ENCODE peak calls at places on chromosomes 13 and 19, in four cellular contexts. I is lung, Z is Peyer's patch, X is stomach. W is an unnamed sample. For H3K36me3, the result is how much of the 10 kb centered on the place peaks cover.

GRCh38 chr19:45477216-45477615 is 9.4 kb downstream of the FOSB start:
- DNase-seq in I (no peak), Z (no peak), X (no peak), W (no peak)

GRCh38 chr19:29667390-29667783 is 2.1 kb downstream of the PLEKHF1 start:
- DNase-seq in I (no peak), Z (peak), X (no peak), W (no peak)

GRCh38 chr13:20908714-20909497 is 6.4 kb upstream of the XPO4 start:
- DNase-seq in I (no peak), Z (no peak), X (no peak), W (no peak)

GRCh38 chr13:33367931-33368330 is 82.4 kb upstream of the STARD13 start:
- DNase-seq in I (no peak), Z (no peak), X (peak), W (no peak)

GRCh38 chr19:57269515-57270250 is 10.6 kb upstream of the ZNF460 start:
- DNase-seq in I (peak), Z (no peak), X (no peak), W (no peak)

GRCh38 chr13:93776936-93777335 is 550.3 kb downstream of the GPC6 start:
- DNase-seq in I (no peak), Z (no peak), X (no peak), W (no peak)

GRCh38 chr19:21482863-21483276 is 22.5 kb upstream of the ZNF429 start:
- DNase-seq in I (peak), Z (peak), X (peak), W (peak)

GRCh38 chr13:107882708-107883560 is 332.4 kb downstream of the LIG4 start:
- DNase-seq in I (no peak), Z (no peak), X (no peak), W (no peak)

GRCh38 chr19:10091370-10091687 is 5.2 kb downstream of the SHFL start:
- DNase-seq in I (no peak), Z (no peak), X (no peak), W (no peak)

GRCh38 chr13:38635030-38635429 is 51.8 kb upstream of the FREM2 start:
- DNase-seq in I (no peak), Z (no peak), X (no peak), W (no peak)

GRCh38 chr19:49403404-49404187 is 15.5 kb downstream of the KASH5 start:
- DNase-seq in I (no peak), Z (no peak), X (no peak), W (no peak)

GRCh38 chr13:21336609-21337008 is 122.5 kb downstream of the ZDHHC20 start:
- DNase-seq in I (no peak), Z (no peak), X (no peak), W (no peak)

GRCh38 chr13:99434258-99434788 is 66.9 kb upstream of the TM9SF2 start:
- DNase-seq in I (no peak), Z (peak), X (peak), W (no peak)

GRCh38 chr13:32036131-32036695 is 4.6 kb downstream of the FRY start:
- DNase-seq in I (no peak), Z (no peak), X (no peak), W (no peak)

GRCh38 chr13:24631922-24632321 is 48.3 kb upstream of the ATP12A start:
- DNase-seq in I (no peak), Z (no peak), X (no peak), W (no peak)

GRCh38 chr19:45478454-45479238 is 10.8 kb downstream of the FOSB start:
- DNase-seq in I (peak), Z (peak), X (peak), W (peak)

GRCh38 chr13:103168901-103169508 is 102.8 kb upstream of the SLC10A2 start:
- DNase-seq in I (no peak), Z (no peak), X (no peak), W (no peak)

GRCh38 chr19:39501340-39501739 is 2.6 kb downstream of the DLL3 start:
- DNase-seq in I (no peak), Z (no peak), X (no peak), W (no peak)

GRCh38 chr19:51739466-51740213 is 12.0 kb downstream of the FPR1 start:
- DNase-seq in I (no peak), Z (no peak), X (no peak), W (no peak)

GRCh38 chr19:40726279-40726678 is 9.4 kb downstream of the ITPKC start:
- DNase-seq in I (no peak), Z (no peak), X (no peak), W (no peak)

GRCh38 chr19:49393871-49394270 is 5.8 kb downstream of the KASH5 start:
- DNase-seq in I (no peak), Z (no peak), X (no peak), W (no peak)

GRCh38 chr13:63843766-63844699 is 2428.4 kb upstream of the PCDH20 start:
- DNase-seq in I (no peak), Z (no peak), X (no peak), W (no peak)

GRCh38 chr13:86002921-86003488 is 203.8 kb upstream of the SLITRK6 start:
- DNase-seq in I (no peak), Z (no peak), X (no peak), W (no peak)

GRCh38 chr13:47215741-47216140 is 318.9 kb upstream of the HTR2A start:
- DNase-seq in I (no peak), Z (no peak), X (no peak), W (no peak)

GRCh38 chr19:13885826-13886365 is 9.0 kb downstream of the NANOS3 start:
- DNase-seq in I (no peak), Z (no peak), X (no peak), W (no peak)

GRCh38 chr19:51480590-51480989 is 2.3 kb downstream of the CEACAM18 start:
- DNase-seq in I (no peak), Z (peak), X (no peak), W (no peak)

GRCh38 chr13:112761701-112762689 is 72.2 kb downstream of the ATP11A start:
- DNase-seq in I (peak), Z (no peak), X (no peak), W (peak)

GRCh38 chr13:72448082-72448481 is 279.3 kb downstream of the MZT1 start:
- DNase-seq in I (no peak), Z (no peak), X (no peak), W (no peak)

GRCh38 chr19:4386038-4386782 is 14.1 kb downstream of the SH3GL1 start:
- DNase-seq in I (no peak), Z (no peak), X (no peak), W (no peak)

GRCh38 chr19:18091217-18091608 is 4.5 kb upstream of the IL12RB1 start:
- DNase-seq in I (peak), Z (peak), X (peak), W (no peak)

GRCh38 chr19:44260343-44260681 is 626 bp downstream of the ZNF233 start:
- DNase-seq in I (no peak), Z (no peak), X (no peak), W (no peak)

GRCh38 chr13:111080642-111081041 is 34.5 kb upstream of the ARHGEF7 start:
- DNase-seq in I (no peak), Z (no peak), X (no peak), W (no peak)

GRCh38 chr19:4327252-4327876 is 11.3 kb downstream of the STAP2 start:
- DNase-seq in I (peak), Z (peak), X (peak), W (peak)

GRCh38 chr13:47337781-47338507 is 441.1 kb upstream of the HTR2A start:
- DNase-seq in I (no peak), Z (no peak), X (no peak), W (no peak)

GRCh38 chr19:43464089-43464775 is 1.2 kb downstream of the LYPD3 start:
- DNase-seq in I (peak), Z (peak), X (peak), W (no peak)

GRCh38 chr13:52975969-52976368 is 52.6 kb upstream of the OLFM4 start:
- DNase-seq in I (no peak), Z (no peak), X (no peak), W (no peak)

GRCh38 chr13:43783820-43784219 is 3.0 kb downstream of the ENOX1 start:
- DNase-seq in I (no peak), Z (no peak), X (no peak), W (no peak)

GRCh38 chr13:97911311-97912138 is 42.0 kb upstream of the IPO5 start:
- DNase-seq in I (no peak), Z (no peak), X (no peak), W (no peak)

GRCh38 chr19:10864538-10864899 is 6.8 kb upstream of the CARM1 start:
- DNase-seq in I (peak), Z (peak), X (peak), W (peak)

DNA sequence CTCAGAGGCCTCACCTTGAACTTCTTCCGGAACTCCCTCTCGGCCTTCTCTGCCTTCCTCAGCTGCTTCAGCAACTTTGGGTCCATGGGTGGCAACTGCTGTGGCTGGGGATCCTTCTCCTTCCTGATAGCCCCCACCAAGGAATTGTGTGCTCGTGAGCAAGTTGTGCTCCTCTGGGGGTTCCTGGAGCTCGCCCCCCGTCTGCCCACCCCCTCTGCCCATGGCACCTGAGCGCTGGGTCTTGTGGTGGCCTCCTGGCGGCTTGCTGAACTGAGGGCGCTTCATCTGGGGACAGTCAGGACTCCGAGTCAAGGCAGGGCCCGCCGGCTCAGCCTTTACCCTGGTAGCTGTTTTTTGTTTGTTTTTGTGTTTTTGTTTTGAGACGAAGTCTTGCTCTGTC is 11.6 kb downstream of the PRAM1 start:
- DNase-seq in I (no peak), Z (no peak), X (no peak), W (no peak)
- H3K4me3 ChIP-seq in I (no peak), Z (no peak), X (no peak), W (no peak)

GRCh38 chr19:5714819-5715218 is 5.1 kb downstream of the LONP1 start:
- DNase-seq in I (no peak), Z (no peak), X (no peak), W (no peak)

GRCh38 chr19:5707576-5708575 is 12.1 kb downstream of the LONP1 start:
- DNase-seq in I (no peak), Z (no peak), X (no peak), W (no peak)

GRCh38 chr19:5711025-5711424 is 8.9 kb downstream of the LONP1 start:
- DNase-seq in I (no peak), Z (no peak), X (no peak), W (no peak)

GRCh38 chr19:5713228-5713627 is 6.7 kb downstream of the LONP1 start:
- DNase-seq in I (no peak), Z (no peak), X (no peak), W (no peak)

DNA sequence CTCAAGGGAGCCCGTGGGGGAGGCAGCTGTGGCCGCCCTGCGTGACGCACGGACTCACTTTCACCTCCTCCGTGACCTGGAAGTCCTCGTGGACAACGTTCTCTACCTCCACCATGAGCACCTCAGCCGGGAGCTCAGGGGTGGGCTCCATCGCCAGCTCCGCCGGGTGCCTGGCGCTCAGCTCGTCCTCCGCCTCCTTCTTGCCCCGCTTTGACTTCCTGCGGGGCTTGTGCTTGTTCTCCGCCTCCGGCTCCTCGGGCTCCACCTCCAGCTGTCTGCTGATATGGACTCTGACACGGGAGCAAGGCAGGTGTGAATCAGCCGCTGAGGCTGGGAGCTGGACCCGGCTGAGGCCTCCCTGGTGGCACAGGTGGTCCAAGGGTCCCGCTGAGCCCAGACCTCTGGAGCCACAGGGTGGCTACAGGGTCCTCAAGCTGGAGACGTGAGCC is 8.2 kb downstream of the LONP1 start:
- DNase-seq in I (no peak), Z (no peak), X (no peak), W (no peak)
- H3K36me3 ChIP-seq in I (under half), Z (under half), X (half or more), W (under half)

DNA sequence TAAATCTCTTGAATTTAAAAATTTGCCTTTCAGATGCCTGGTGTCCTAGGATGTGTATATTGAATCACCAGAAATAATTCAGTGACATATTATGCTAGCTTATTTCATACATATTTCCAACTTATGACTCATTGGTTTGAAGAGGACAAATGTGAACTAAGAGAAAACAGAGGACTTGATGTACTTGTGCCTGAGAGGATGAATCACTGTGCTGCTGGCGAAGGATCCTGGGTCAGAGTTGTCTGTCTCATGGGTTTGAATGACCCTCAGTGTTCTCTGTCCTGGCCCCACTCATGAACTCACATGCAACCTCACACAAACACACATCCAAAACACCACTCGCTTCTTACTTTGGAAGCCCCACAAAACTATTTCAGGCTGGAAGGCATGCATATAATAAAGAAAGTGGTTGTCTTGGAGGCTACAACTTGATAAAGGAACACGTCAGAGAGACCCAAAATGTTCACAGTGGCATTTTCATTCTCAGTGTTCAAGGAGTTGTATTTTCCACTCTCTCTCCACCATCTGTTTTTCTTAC is 129.0 kb upstream of the SPRY2 start:
- DNase-seq in I (peak), Z (peak), X (no peak), W (peak)
- H3K4me3 ChIP-seq in I (no peak), Z (no peak), X (no peak), W (no peak)

DNA sequence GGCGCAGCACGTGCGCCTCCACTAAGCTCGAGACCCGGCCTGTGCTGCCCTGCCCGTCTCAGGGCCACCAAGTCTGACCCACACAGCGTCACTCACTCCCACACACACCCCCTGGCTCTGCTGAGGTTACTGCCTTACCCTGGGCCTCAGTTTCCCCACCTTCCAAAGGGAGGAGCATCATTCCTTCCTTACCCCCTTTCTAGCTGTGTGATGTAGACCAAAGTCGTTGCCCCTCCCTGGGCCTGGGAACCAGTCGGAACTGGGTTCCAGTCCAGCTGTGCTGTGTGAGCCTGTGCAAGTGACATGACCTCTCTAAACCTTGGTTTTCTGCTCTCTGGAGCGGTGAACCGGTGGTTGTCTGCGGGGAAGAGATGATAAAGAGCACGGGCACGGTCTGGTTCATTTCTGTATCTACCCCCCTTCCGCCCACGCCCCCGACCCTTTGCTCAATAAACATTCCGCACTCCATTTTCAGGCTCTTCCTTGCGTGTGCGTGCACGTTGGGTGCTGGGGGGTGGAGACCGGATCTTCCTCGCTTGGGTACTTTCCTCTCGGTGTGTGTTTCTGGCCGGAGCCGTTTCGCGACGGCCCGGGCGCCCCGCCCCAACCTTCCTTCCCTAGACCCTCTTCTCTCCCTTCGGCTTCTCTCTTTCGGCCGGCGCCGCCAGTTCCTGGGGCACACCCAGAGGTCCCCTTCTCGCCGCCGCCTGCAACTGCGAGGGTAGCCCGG is at the start of gene ZNF581:
- DNase-seq in I (peak), Z (peak), X (peak), W (peak)
- H3K36me3 ChIP-seq in I (under half), Z (under half), X (under half), W (under half)

GRCh38 chr13:42176286-42176685 is 95.7 kb upstream of the AKAP11 start:
- DNase-seq in I (no peak), Z (no peak), X (no peak), W (no peak)
- H3K4me3 ChIP-seq in I (no peak), Z (no peak), X (no peak), W (no peak)

GRCh38 chr19:2791876-2792275 is 6.6 kb downstream of the THOP1 start:
- DNase-seq in I (no peak), Z (no peak), X (no peak), W (no peak)
- H3K36me3 ChIP-seq in I (under half), Z (under half), X (under half), W (under half)

DNA sequence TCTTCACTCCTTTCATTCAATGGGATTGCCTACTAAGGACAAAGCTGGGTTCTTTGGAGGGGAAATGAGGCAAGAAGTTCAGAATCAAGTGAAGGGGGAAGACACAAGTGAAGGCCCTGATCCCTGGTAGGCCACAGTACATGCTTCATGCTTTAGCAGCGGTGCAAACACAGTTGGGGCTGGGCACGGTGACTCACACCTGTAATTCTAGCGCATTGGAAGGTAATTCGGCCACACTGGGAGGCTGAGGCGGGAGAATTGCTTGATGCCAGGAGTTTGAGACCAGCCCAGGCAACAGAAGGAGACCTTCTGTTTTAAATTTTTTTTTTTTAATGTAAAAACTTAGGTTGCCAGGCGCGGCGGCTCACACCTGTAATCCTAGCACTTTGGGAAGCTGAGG is 23.4 kb upstream of the GATAD2A start:
- DNase-seq in I (no peak), Z (no peak), X (no peak), W (no peak)
- H3K4me3 ChIP-seq in I (no peak), Z (no peak), X (no peak), W (no peak)

GRCh38 chr13:109881961-109882558 is 95.7 kb upstream of the IRS2 start:
- DNase-seq in I (no peak), Z (no peak), X (no peak), W (no peak)

GRCh38 chr13:109881347-109881725 is 95.0 kb upstream of the IRS2 start:
- DNase-seq in I (no peak), Z (no peak), X (no peak), W (no peak)

GRCh38 chr13:109884462-109884861 is 98.1 kb upstream of the IRS2 start:
- DNase-seq in I (no peak), Z (no peak), X (no peak), W (no peak)

GRCh38 chr13:109883181-109884180 is 97.1 kb upstream of the IRS2 start:
- DNase-seq in I (no peak), Z (peak), X (no peak), W (no peak)

GRCh38 chr13:109885235-109885634 is 98.9 kb upstream of the IRS2 start:
- DNase-seq in I (no peak), Z (no peak), X (no peak), W (no peak)
- H3K36me3 ChIP-seq in I (under half), Z (under half), X (under half), W (under half)

GRCh38 chr19:1567848-1568227 is 287 bp downstream of the MEX3D start:
- DNase-seq in I (no peak), Z (no peak), X (no peak), W (no peak)
- H3K4me3 ChIP-seq in I (peak), Z (no peak), X (peak), W (peak)